ENCODE peak calls at places on chromosomes 2 and 18, in six cellular contexts. E is GM12878, R is OCI-LY7, V is H9, K is mammary epithelial cell, J is HepG2. M is an unnamed sample. For H3K79me2, the result is how much of the 10 kb centered on the place peaks cover.

GRCh38 chr2:219508933-219509779 is 5.1 kb upstream of the ASIC4 start:
- DNase-seq in E (no peak), R (no peak), V (no peak), K (no peak), J (no peak), M (no peak)

GRCh38 chr2:128347701-128348504 is 29.2 kb upstream of the HS6ST1 start:
- DNase-seq in E (no peak), R (no peak), V (no peak), K (no peak), J (no peak), M (no peak)

GRCh38 chr2:203612246-203612645 is 77.1 kb upstream of the RAPH1 start:
- DNase-seq in E (no peak), R (no peak), V (no peak), K (no peak), J (no peak), M (peak)

GRCh38 chr2:217370391-217370790 is 510.5 kb upstream of the TNP1 start:
- DNase-seq in E (no peak), R (no peak), V (no peak), K (peak), J (peak), M (no peak)

GRCh38 chr2:120470041-120470716 is 124.2 kb downstream of the INHBB start:
- DNase-seq in E (no peak), R (no peak), V (no peak), K (peak), J (peak), M (no peak)

GRCh38 chr2:12731701-12732280 is 15.1 kb downstream of the TRIB2 start:
- DNase-seq in E (no peak), R (peak), V (no peak), K (no peak), J (no peak), M (no peak)

GRCh38 chr2:18423636-18424035 is 136.8 kb downstream of the RDH14 start:
- DNase-seq in E (no peak), R (no peak), V (no peak), K (no peak), J (no peak), M (no peak)

GRCh38 chr2:191894681-191895147 is 47.8 kb upstream of the CAVIN2 start:
- DNase-seq in E (no peak), R (no peak), V (no peak), K (peak), J (no peak), M (no peak)

GRCh38 chr2:70994445-70995226 is at the start of gene TEX261:
- DNase-seq in E (peak), R (peak), V (peak), K (peak), J (peak), M (peak)

GRCh38 chr2:239596792-239597191 is 196.0 kb upstream of the HDAC4 start:
- DNase-seq in E (no peak), R (no peak), V (no peak), K (no peak), J (no peak), M (no peak)

GRCh38 chr2:71186973-71187372 is 39.9 kb downstream of the PAIP2B start:
- DNase-seq in E (no peak), R (no peak), V (no peak), K (no peak), J (no peak), M (no peak)

GRCh38 chr18:34991561-34991960 is 49.7 kb upstream of the MAPRE2 start:
- DNase-seq in E (no peak), R (no peak), V (no peak), K (peak), J (no peak), M (no peak)

GRCh38 chr18:51125976-51126375 is 71.5 kb downstream of the MEX3C start:
- DNase-seq in E (no peak), R (no peak), V (no peak), K (no peak), J (no peak), M (no peak)

GRCh38 chr2:82478641-82479040 is 1980.4 kb downstream of the SUCLG1 start:
- DNase-seq in E (no peak), R (no peak), V (no peak), K (no peak), J (no peak), M (no peak)

GRCh38 chr2:241724975-241725870 is 9.2 kb upstream of the D2HGDH start:
- DNase-seq in E (no peak), R (no peak), V (no peak), K (no peak), J (no peak), M (no peak)

GRCh38 chr18:76450912-76451421 is 44.1 kb downstream of the ZNF516 start:
- DNase-seq in E (peak), R (no peak), V (peak), K (peak), J (no peak), M (peak)

GRCh38 chr2:88452151-88452851 is at the start of gene FOXI3:
- DNase-seq in E (no peak), R (no peak), V (peak), K (peak), J (no peak), M (no peak)

GRCh38 chr2:222982010-222982908 is 69.7 kb upstream of the KCNE4 start:
- DNase-seq in E (no peak), R (peak), V (peak), K (peak), J (peak), M (peak)

GRCh38 chr2:3104261-3104660 is 273.4 kb downstream of the EIPR1 start:
- DNase-seq in E (no peak), R (no peak), V (no peak), K (no peak), J (no peak), M (no peak)

GRCh38 chr18:21112140-21112473 is 494 bp upstream of the ROCK1 start:
- DNase-seq in E (no peak), R (no peak), V (no peak), K (no peak), J (no peak), M (no peak)

GRCh38 chr2:173989160-173989885 is 24.1 kb upstream of the SP3 start:
- DNase-seq in E (no peak), R (peak), V (no peak), K (no peak), J (no peak), M (no peak)

GRCh38 chr2:174009488-174010223 is 44.5 kb upstream of the SP3 start:
- DNase-seq in E (no peak), R (no peak), V (no peak), K (peak), J (no peak), M (no peak)

GRCh38 chr2:106516864-106517263 is 29.7 kb downstream of the CD8B2 start:
- DNase-seq in E (no peak), R (no peak), V (no peak), K (no peak), J (no peak), M (no peak)

GRCh38 chr2:85744771-85745601 is 8.8 kb upstream of the ATOH8 start:
- DNase-seq in E (no peak), R (no peak), V (no peak), K (no peak), J (no peak), M (no peak)

GRCh38 chr2:135701442-135701841 is 40.2 kb upstream of the UBXN4 start:
- DNase-seq in E (no peak), R (no peak), V (no peak), K (peak), J (no peak), M (no peak)

DNA sequence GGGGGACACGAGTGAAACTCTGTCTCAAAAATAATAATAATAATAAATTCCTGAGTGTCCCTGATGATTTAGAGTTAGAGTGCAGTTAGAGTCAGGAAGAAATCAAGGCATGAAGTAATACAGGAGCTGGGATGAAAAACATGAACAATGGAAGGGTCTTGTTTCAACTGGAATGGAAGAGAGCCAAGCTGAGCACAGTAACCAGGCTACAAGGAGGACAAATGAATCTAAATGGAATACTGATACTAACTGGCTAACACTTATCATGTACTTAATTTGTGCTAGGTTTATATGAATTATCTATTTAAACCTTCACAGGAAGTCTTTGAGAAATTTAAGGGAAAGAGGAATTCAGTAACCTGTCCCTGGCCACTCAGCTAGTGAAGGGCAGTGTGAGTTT is 38.8 kb upstream of the PSME4 start:
- DNase-seq in E (no peak), R (no peak), V (no peak), K (no peak), J (no peak), M (no peak)
- H3K27ac ChIP-seq in E (no peak), R (no peak), V (no peak), K (no peak), J (no peak), M (no peak)

DNA sequence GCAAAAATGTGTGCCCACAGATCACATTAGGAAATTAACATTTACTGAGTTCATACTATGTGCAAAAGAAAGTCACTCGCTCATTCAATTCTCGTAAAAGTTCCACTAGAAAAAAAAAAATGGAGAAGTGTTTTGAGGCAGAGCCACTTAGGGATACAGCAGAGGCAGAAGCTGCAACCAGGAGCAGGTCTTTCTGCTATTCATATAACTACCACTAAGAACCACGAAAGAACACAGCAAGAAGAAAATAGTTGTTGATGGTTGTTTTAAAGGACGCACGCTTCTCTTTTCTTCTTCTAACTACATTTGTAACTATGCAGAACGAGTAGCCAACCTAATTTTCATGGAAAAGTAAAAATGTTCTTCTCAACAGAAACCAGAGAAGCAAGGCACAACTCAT is 45.0 kb downstream of the ROCK2 start:
- DNase-seq in E (no peak), R (no peak), V (no peak), K (no peak), J (no peak), M (no peak)
- H3K79me2 ChIP-seq in E (under half), R (under half), V (under half), K (half or more), J (half or more), M (under half)

DNA sequence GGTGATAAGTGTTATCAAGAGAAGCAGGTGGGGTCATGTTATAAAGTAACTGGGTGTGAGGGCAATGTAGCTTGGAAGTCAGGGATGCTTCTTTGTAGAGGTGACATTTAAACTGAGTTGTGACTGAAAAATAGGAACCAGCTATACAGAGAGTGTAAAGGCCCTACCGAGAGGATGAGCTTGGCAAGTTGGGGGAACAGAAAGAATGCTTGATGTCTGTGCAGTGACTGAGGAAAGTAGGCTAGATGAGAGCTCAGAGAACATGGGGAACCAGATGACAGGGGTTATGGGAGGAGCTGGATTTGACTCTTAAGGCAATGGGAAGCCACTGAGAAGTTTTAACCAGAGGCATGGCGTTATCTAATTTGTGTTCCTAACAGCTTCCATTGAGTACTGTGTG is 115.3 kb downstream of the DOCK10 start:
- DNase-seq in E (no peak), R (no peak), V (no peak), K (no peak), J (no peak), M (no peak)
- H3K4me2 ChIP-seq in E (peak), R (no peak), V (no peak), K (no peak), J (no peak), M (no peak)

DNA sequence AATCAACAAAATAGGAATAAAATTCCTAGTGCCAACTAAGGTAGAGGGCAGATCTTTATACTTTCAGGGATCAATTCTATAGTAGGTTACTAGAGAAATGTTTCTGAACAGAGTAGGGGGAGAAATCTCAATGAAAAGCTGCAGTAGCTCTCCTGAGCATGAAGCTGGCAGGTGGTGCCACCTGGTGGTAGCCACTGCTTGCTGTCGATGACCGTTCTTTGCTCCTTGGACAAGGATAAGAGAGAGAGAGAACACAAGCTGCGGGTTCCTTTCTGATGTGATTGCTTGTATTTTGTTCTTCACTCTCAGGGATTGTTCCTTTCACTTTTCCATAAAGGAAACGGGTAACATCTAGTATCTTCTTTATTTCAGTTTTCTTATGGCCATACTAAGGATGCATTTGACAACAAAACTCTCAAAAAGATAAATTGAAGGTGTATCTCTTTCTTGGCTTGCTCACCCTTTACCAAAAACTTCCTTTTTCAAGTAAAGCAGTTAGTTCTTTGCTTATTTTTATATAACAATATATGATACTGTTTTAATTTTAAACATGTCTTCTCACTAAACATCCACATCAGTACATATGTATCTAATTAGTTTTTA is 18.6 kb upstream of the MRPL19 start:
- DNase-seq in E (no peak), R (peak), V (peak), K (peak), J (peak), M (peak)
- H3K27ac ChIP-seq in E (no peak), R (no peak), V (no peak), K (no peak), J (no peak), M (no peak)

GRCh38 chr2:168145011-168145410 is 102.4 kb downstream of the STK39 start:
- DNase-seq in E (no peak), R (no peak), V (no peak), K (no peak), J (no peak), M (no peak)

GRCh38 chr2:168146892-168147810 is 100.2 kb downstream of the STK39 start:
- DNase-seq in E (no peak), R (no peak), V (no peak), K (no peak), J (no peak), M (no peak)

GRCh38 chr2:168140892-168141291 is 106.5 kb downstream of the STK39 start:
- DNase-seq in E (no peak), R (no peak), V (no peak), K (no peak), J (no peak), M (no peak)

GRCh38 chr2:168145598-168145997 is 101.8 kb downstream of the STK39 start:
- DNase-seq in E (no peak), R (no peak), V (no peak), K (no peak), J (no peak), M (no peak)

GRCh38 chr2:168143813-168144212 is 103.6 kb downstream of the STK39 start:
- DNase-seq in E (no peak), R (no peak), V (no peak), K (no peak), J (no peak), M (no peak)
- H3K79me2 ChIP-seq in E (under half), R (under half), V (under half), K (under half), J (under half), M (under half)

GRCh38 chr2:38810488-38810887 is 32.5 kb downstream of the GEMIN6 start:
- DNase-seq in E (no peak), R (no peak), V (no peak), K (no peak), J (no peak), M (no peak)

GRCh38 chr2:38806407-38807071 is 28.5 kb downstream of the GEMIN6 start:
- DNase-seq in E (no peak), R (no peak), V (no peak), K (no peak), J (no peak), M (no peak)

GRCh38 chr2:38808677-38809076 is 30.7 kb downstream of the GEMIN6 start:
- DNase-seq in E (no peak), R (no peak), V (no peak), K (no peak), J (no peak), M (no peak)

GRCh38 chr2:38806001-38806400 is 28.0 kb downstream of the GEMIN6 start:
- DNase-seq in E (no peak), R (peak), V (no peak), K (no peak), J (no peak), M (no peak)
- H3K4me2 ChIP-seq in E (no peak), R (peak), V (no peak), K (no peak), J (no peak), M (no peak)

M was measured in Karpas-422.